ENCODE peak calls at places on chromosomes 7 and 10, in eight cellular contexts. W, I, E, L, D, X, G and J are unnamed samples.

GRCh38 chr7:122528879-122529481 is 169.9 kb downstream of the RNF133 start:
- DNase-seq in I (no peak), X (peak; percentile 39), W (no peak), E (peak; percentile 17), D (no peak), L (peak; percentile 62), G (no peak), J (no peak)

GRCh38 chr7:157384301-157384700 is 47.5 kb downstream of the DNAJB6 start:
- DNase-seq in W (no peak), X (no peak), G (no peak), I (peak; percentile 36), L (peak; percentile 36), D (no peak), E (no peak), J (no peak)

GRCh38 chr7:28093617-28094232 is 86.9 kb downstream of the JAZF1 start:
- DNase-seq in W (peak; percentile 90), L (peak; percentile 72), E (no peak), X (peak; percentile 50), I (peak; percentile 72), G (peak; percentile 83), D (no peak), J (no peak)

GRCh38 chr7:114481995-114482394 is 67.4 kb downstream of the FOXP2 start:
- DNase-seq in G (no peak), I (no peak), D (no peak), E (no peak), X (no peak), L (peak; percentile 76), W (no peak), J (no peak)

GRCh38 chr7:2530076-2530967 is 10.7 kb downstream of the LFNG start:
- DNase-seq in W (peak; percentile 95), D (no peak), I (peak; percentile 85), L (peak; percentile 26), E (no peak), G (no peak), X (no peak), J (no peak)

GRCh38 chr10:74208081-74208480 is 57.1 kb downstream of the ADK start:
- DNase-seq in X (no peak), L (no peak), D (no peak), E (no peak), I (no peak), W (no peak), G (no peak), J (no peak)

GRCh38 chr7:114851406-114852025 is 70.4 kb upstream of the MDFIC start:
- DNase-seq in W (no peak), E (no peak), L (no peak), X (no peak), D (no peak), I (no peak), G (no peak), J (no peak)

GRCh38 chr7:27810186-27810585 is 70.2 kb downstream of the TAX1BP1 start:
- DNase-seq in W (no peak), D (no peak), G (no peak), E (no peak), X (no peak), L (no peak), I (no peak), J (no peak)

GRCh38 chr7:151880688-151881087 is 3.8 kb upstream of the PRKAG2 start:
- DNase-seq in D (no peak), I (no peak), G (no peak), W (peak; percentile 46), X (no peak), E (no peak), L (no peak), J (no peak)

GRCh38 chr7:151875862-151876111 is 1.1 kb downstream of the PRKAG2 start:
- DNase-seq in I (no peak), X (no peak), D (no peak), E (no peak), W (no peak), G (no peak), L (peak; percentile 24), J (no peak)

GRCh38 chr7:151876899-151877777 is at the start of gene PRKAG2:
- DNase-seq in L (peak; percentile 15), D (no peak), X (no peak), G (peak; percentile 65), W (peak; percentile 93), E (no peak), I (peak; percentile 84), J (no peak)

GRCh38 chr7:151876112-151876898 is 610 bp downstream of the PRKAG2 start:
- DNase-seq in D (no peak), L (peak; percentile 5), E (no peak), X (no peak), I (peak; percentile 91), W (peak; percentile 93), G (peak; percentile 79), J (no peak)

DNA sequence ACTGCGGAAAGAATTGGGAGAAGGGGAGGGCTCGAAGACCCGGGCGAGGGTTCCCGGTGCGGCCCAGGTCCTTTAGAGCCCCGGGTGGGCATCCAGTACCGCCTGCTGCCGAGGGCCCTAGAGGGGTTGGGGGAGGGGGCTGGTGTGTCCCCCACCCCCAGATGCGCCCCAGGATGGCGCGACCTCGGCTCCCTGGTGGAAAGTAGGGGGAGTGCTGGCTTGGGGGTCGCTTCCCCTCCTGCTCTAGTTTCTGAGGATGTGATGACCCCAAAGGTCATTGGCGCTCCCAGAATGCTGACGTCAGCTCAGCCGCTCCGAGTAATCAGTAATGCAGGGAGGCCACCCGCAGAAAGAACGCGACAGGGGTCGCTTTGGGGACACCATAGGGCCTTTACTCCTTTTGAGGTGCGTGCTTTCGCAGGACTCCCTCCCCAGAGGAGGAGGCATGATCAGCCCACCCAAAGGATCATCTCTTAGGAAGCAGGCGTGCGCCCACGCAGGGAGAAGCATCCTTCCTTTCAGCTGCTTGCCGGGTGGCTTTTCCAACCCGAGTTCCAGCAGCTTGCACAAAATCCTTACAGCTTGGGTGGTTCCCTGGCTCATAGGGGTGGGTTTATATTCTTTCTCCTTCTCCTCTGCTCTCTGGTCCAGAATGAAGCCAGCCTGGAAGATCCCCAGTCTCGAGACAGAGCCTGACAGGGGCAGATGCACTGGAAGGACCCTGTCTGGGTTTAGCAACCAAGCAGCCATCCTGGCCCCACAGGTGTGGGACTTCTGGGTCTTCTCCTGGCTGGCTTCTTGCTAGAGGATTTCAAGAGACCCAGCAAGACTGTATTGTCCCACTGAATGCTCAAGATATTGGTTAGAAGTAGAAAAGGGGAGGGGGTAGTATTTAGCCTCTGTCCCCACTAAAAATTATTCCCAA is 1.3 kb upstream of the PRKAG2 start:
- DNase-seq in E (no peak), X (no peak), W (peak; percentile 84), L (no peak), D (no peak), G (no peak), I (no peak), J (no peak)
- TF ChIP-seq CTCF in E (no peak), X (no peak), W (no peak), L (no peak), D (no peak), G (peak; percentile 27), I (no peak), J (no peak)

DNA sequence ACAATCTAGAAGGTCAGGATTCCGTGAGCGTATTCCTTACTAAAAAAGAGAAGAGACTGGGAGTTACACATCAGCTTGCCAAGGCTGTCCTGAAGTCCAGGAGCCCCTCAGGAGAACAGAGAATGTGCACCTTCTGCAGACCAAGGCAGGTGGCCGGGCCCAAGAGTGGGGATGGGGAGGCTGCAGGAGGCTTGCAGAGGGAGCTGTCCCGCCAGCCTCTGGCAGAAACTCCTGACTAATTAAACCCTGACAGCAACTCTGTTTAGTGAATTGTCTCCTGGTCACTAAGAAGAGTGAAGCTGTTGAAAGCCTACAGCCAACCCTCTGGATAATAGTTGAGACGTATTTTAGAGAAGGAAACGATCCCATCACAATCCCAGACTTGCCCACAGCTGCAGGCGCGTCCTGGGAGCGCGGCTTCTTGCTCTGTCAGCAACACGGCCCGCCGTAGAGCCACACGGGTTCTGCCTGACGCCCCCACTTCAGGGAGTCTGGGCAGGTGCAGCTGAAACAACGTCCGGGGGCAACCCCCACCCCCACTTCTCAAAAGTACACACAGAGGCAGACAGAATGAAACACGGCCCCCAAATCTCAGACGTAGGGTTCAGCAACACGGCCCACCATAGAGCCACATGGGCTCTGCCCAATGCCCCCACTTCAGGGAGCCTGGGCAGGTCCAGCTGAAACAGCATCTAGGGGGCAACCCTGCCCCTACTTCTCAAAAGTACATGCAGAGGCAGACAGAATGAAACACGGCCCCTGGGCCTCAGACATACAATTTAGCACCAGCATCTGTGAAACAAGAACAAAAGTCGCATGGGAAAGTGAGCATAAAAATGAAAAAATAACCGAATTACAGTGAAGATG is 45.2 kb downstream of the DIP2C start:
- DNase-seq in G (no peak), I (no peak), L (no peak), D (no peak), W (no peak), X (no peak), E (no peak), J (no peak)
- H3K4me3 ChIP-seq in G (no peak overlapping the region), I (no peak overlapping the region), L (no peak overlapping the region), D (no peak overlapping the region), W (no peak overlapping the region), X (no peak overlapping the region), E (no peak overlapping the region), J (no peak overlapping the region)

GRCh38 chr10:6204063-6204340 is 1.3 kb downstream of the PFKFB3 start:
- DNase-seq in I (peak; percentile 70), D (no peak), G (no peak), X (no peak), E (no peak), W (peak; percentile 93), L (no peak), J (no peak)

GRCh38 chr10:6204341-6205191 is 1.8 kb downstream of the PFKFB3 start:
- DNase-seq in D (peak; percentile 45), G (no peak), W (no peak), E (no peak), X (no peak), L (peak; percentile 85), I (no peak), J (no peak)

GRCh38 chr10:6202098-6202683 is 541 bp upstream of the PFKFB3 start:
- DNase-seq in D (no peak), G (no peak), L (no peak), X (no peak), W (no peak), I (peak; percentile 63), E (no peak), J (no peak)

GRCh38 chr10:6202684-6203330 is at the start of gene PFKFB3:
- DNase-seq in I (peak; percentile 97), D (no peak), G (peak; percentile 92), W (peak; percentile 98), E (peak; percentile 30), X (peak; percentile 71), L (peak; percentile 89), J (peak; percentile 53)

GRCh38 chr10:6203331-6204062 is 765 bp downstream of the PFKFB3 start:
- DNase-seq in G (no peak), D (no peak), L (peak; percentile 38), I (peak; percentile 78), X (no peak), W (peak; percentile 93), E (no peak), J (no peak)
- TF ChIP-seq CTCF in G (peak; percentile 76), D (peak; percentile 21), L (no peak), I (peak; percentile 48), X (no peak), W (no peak), E (peak; percentile 53), J (peak; percentile 46)

GRCh38 chr7:23133797-23134196 is 28.2 kb downstream of the KLHL7 start:
- DNase-seq in G (no peak), I (no peak), X (no peak), E (no peak), W (no peak), L (no peak), D (no peak), J (no peak)

GRCh38 chr7:23136216-23136615 is 30.6 kb downstream of the KLHL7 start:
- DNase-seq in X (no peak), E (no peak), I (no peak), D (peak; percentile 28), L (no peak), G (no peak), W (no peak), J (no peak)

DNA sequence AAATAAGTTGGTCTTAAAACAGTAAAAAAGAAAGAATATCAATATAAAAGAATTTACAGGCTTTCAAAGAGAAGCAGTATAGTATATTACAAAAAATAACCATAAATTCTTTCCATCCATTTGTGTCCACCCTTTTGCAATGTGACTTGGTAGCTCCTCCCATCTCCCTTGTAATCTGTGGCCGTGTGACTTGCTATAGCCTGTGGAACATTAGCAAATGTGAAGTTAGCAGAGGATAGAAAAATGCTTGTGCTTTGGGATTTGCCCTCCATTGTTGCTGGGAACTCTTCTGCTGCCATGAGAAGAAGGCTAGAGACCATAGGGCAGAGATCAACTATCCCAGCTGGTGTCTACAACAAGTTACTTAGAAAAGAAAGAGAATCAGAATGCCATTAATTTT is 30.2 kb downstream of the KLHL7 start:
- DNase-seq in W (no peak), G (no peak), E (no peak), L (no peak), I (no peak), D (no peak), X (no peak), J (no peak)
- H3K4me3 ChIP-seq in W (no peak overlapping the region), G (no peak overlapping the region), E (no peak overlapping the region), L (no peak overlapping the region), I (no peak overlapping the region), D (no peak overlapping the region), X (no peak overlapping the region), J (no peak overlapping the region)